ENCODE peak calls at places on chromosomes 4 and X, in eight cellular contexts. C is PC-3, V is HFF-Myc, N is LNCaP clone FGC, P is colonic mucosa, G is GM10248, E is mucosa of descending colon, Z is AG04450. A is an unnamed sample.

GRCh38 chrX:136816970-136817369 is 36.2 kb upstream of the ARHGEF6 start:
- DNase-seq in Z (no peak), V (no peak), N (no peak), P (no peak), C (peak), E (no peak), G (no peak), A (no peak)

GRCh38 chr4:61520688-61521160 is 320.6 kb downstream of the ADGRL3 start:
- DNase-seq in G (no peak), Z (no peak), N (no peak), C (peak), E (no peak), V (no peak), P (no peak), A (no peak)

GRCh38 chr4:113758361-113758760 is 3.2 kb downstream of the CAMK2D start:
- DNase-seq in V (peak), C (peak), P (no peak), N (peak), E (no peak), G (no peak), Z (no peak), A (no peak)

GRCh38 chr4:68145261-68145660 is 15.6 kb upstream of the TMPRSS11F start:
- DNase-seq in G (no peak), E (no peak), C (no peak), V (no peak), N (no peak), P (no peak), Z (no peak), A (no peak)

GRCh38 chr4:109559625-109559982 is 442 bp upstream of the MCUB start:
- DNase-seq in E (peak), V (no peak), G (no peak), C (no peak), Z (no peak), N (no peak), P (peak), A (peak)

GRCh38 chr4:26459756-26460530 is 30.3 kb downstream of the CCKAR start:
- DNase-seq in E (no peak), P (no peak), N (no peak), Z (peak), C (no peak), V (no peak), G (no peak), A (no peak)

GRCh38 chr4:126405369-126405982 is 1090.7 kb downstream of the FAT4 start:
- DNase-seq in Z (no peak), P (no peak), V (no peak), N (peak), E (no peak), G (no peak), C (no peak), A (no peak)

GRCh38 chrX:132092439-132093065 is 35.3 kb downstream of the FRMD7 start:
- DNase-seq in P (peak), C (peak), G (peak), V (peak), Z (peak), E (no peak), N (peak), A (peak)

GRCh38 chr4:105088110-105088879 is 58.4 kb upstream of the TET2 start:
- DNase-seq in G (no peak), V (peak), Z (peak), P (peak), E (no peak), C (peak), N (no peak), A (no peak)

GRCh38 chrX:154735695-154736393 is 15.0 kb downstream of the GAB3 start:
- DNase-seq in V (no peak), N (no peak), E (no peak), Z (peak), P (no peak), C (peak), G (no peak), A (no peak)

GRCh38 chrX:40174594-40175415 is 77.0 kb upstream of the BCOR start:
- DNase-seq in E (peak), V (no peak), C (peak), N (no peak), P (peak), G (no peak), Z (no peak), A (peak)

GRCh38 chrX:38192007-38192625 is 28.6 kb downstream of the SRPX start:
- DNase-seq in E (no peak), G (no peak), V (no peak), C (peak), N (peak), Z (no peak), P (no peak), A (peak)

GRCh38 chrX:128691872-128692271 is 639.7 kb upstream of the ACTRT1 start:
- DNase-seq in C (peak), Z (no peak), G (no peak), V (no peak), E (no peak), N (no peak), P (no peak), A (no peak)

GRCh38 chr4:139176299-139177048 is 544 bp downstream of the ELF2 start:
- DNase-seq in P (peak), V (no peak), C (peak), Z (no peak), N (no peak), E (peak), G (peak), A (peak)

GRCh38 chr4:154073107-154073817 is 284.4 kb upstream of the SFRP2 start:
- DNase-seq in P (no peak), G (no peak), C (peak), Z (no peak), E (no peak), N (no peak), V (no peak), A (peak)

GRCh38 chrX:118541482-118541881 is 45.9 kb downstream of the DOCK11 start:
- DNase-seq in V (no peak), Z (no peak), G (no peak), N (no peak), P (no peak), E (no peak), C (no peak), A (no peak)

GRCh38 chrX:118534716-118535493 is 39.3 kb downstream of the DOCK11 start:
- DNase-seq in V (no peak), C (no peak), E (no peak), P (no peak), Z (no peak), N (no peak), G (no peak), A (no peak)

GRCh38 chrX:118540342-118540741 is 44.7 kb downstream of the DOCK11 start:
- DNase-seq in V (no peak), E (no peak), P (no peak), C (no peak), N (no peak), Z (no peak), G (no peak), A (no peak)

GRCh38 chrX:118536204-118536603 is 40.6 kb downstream of the DOCK11 start:
- DNase-seq in E (no peak), P (no peak), Z (no peak), N (no peak), C (no peak), V (no peak), G (no peak), A (no peak)

GRCh38 chrX:118536687-118537461 is 41.3 kb downstream of the DOCK11 start:
- DNase-seq in N (no peak), E (no peak), G (peak), C (peak), Z (no peak), V (no peak), P (no peak), A (peak)
- TF ChIP-seq CTCF in N (peak), E (no peak), G (peak), C (peak), Z (peak), V (peak), P (no peak), A (peak)

DNA sequence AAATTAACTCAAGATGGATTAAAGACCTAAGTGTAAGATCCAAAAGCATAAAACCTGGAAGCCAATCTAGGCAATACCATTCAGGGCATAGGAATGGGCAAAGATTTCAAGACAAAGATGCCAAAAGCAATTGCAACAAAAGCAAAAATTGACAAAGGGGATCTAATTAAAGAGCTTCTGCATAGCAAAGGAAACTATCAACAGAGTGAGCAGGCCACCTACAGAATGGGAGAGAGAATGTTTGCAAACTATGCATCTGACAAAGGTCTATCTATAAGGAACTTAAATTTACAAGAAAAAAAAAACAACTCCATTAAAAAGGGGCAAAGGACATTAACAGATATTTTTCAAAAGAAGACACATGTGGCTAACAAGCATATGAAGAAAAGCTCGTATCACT is 171.9 kb downstream of the RAB28 start:
- DNase-seq in N (no peak), Z (no peak), V (no peak), G (no peak), C (no peak), E (no peak), P (no peak), A (no peak)
- TF ChIP-seq CTCF in N (no peak), Z (no peak), V (no peak), G (no peak), C (no peak), E (no peak), P (no peak), A (no peak)

DNA sequence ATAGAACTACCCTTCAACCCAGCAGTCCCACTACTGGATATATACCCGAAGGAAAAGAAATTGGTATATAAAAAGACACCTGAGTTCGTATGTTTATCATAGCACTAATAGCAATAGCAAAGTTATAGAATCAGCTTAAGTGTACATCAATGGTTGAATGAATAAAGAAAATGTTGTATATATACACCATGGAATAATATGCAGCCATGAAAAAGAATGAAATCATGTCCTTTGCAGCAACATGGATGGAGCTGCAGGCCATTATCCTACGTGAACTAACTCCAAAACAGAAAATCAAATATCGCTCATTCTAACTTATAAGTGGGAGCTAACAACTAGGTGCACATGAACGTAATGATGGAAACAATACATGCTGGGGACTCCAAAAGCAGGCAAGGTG is 143.5 kb upstream of the GK2 start:
- DNase-seq in V (no peak), N (no peak), G (no peak), E (no peak), C (no peak), P (no peak), Z (no peak), A (no peak)
- TF ChIP-seq CTCF in V (no peak), N (no peak), G (no peak), E (no peak), C (no peak), P (no peak), Z (no peak), A (no peak)

GRCh38 chr4:177547985-177548384 is 105.7 kb upstream of the AGA start:
- DNase-seq in G (no peak), C (no peak), E (no peak), V (no peak), N (no peak), Z (no peak), P (no peak), A (no peak)

DNA sequence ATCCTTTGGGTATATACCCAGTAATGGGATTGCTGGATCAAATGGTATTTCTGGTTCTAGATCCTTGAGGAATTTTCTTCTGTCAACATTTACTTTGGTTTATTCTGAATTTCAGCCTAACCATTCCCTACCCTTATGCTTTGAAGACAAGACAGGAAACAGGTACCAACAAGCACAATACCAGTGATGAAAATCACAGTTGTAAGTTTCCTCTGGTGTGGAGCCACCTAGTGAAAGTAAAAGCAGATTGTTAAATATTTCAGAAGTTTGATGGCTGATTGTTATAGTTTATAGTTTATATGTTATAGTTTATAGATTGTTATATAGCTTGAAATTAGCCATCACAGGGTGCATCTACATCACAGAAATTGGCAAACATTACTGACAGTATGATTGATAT is 104.5 kb upstream of the AGA start:
- DNase-seq in V (no peak), P (no peak), C (peak), E (no peak), G (no peak), Z (no peak), N (no peak), A (no peak)
- TF ChIP-seq CTCF in V (no peak), P (no peak), C (peak), E (no peak), G (no peak), Z (peak), N (peak), A (no peak)

DNA sequence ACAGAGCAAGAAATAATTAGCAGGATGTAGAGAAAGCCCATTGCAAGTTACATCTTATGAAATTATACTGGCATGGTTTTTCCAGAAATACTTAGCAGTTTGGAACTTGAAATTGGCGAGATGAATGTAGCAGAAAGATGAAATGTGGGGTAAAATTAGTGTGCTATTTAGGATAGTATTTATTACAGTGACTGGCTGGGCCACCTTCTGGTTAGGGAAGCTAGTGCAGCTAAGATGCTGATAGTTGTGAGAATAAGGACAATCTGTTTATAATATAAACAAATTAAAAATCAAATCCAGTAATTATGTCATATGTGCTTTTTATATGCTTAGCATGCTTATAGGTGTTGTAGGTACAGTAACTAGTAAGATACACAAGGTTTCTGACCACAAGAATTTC is 74.8 kb downstream of the IL15 start:
- DNase-seq in C (peak), P (no peak), E (no peak), G (no peak), Z (no peak), N (no peak), V (no peak), A (peak)
- TF ChIP-seq CTCF in C (peak), P (peak), E (peak), G (peak), Z (peak), N (peak), V (peak), A (peak)

A was measured in activated CD8-positive, alpha-beta T cell treated with anti-CD3 and anti-CD28 coated beads for 36 hours.